ENCODE peak calls at places on chromosomes 6 and 20, in four cellular contexts. S is heart left ventricle, I is WERI-Rb-1, R is coronary artery. Q is an unnamed sample.

GRCh38 chr20:208937-209566 is 18.0 kb upstream of the DEFB129 start:
- DNase-seq in S (no peak), I (no peak), R (no peak), Q (no peak)

GRCh38 chr20:10445758-10446157 is 10.7 kb downstream of the SLX4IP start:
- DNase-seq in S (no peak), R (no peak), I (no peak), Q (no peak)

GRCh38 chr6:116405147-116405546 is 34.4 kb downstream of the DSE start:
- DNase-seq in R (no peak), I (peak), S (no peak), Q (no peak)

GRCh38 chr6:5520796-5521195 is 259.5 kb downstream of the FARS2 start:
- DNase-seq in I (no peak), S (no peak), R (no peak), Q (peak)

GRCh38 chr6:161154796-161155335 is 119.0 kb downstream of the AGPAT4 start:
- DNase-seq in I (no peak), S (no peak), R (no peak), Q (no peak)

GRCh38 chr6:139407718-139408222 is 33.3 kb upstream of the CITED2 start:
- DNase-seq in S (no peak), I (no peak), R (no peak), Q (peak)

GRCh38 chr6:133040025-133040838 is 200.9 kb upstream of the EYA4 start:
- DNase-seq in S (no peak), I (peak), R (no peak), Q (no peak)

GRCh38 chr20:46816916-46817638 is 77.6 kb upstream of the EYA2 start:
- DNase-seq in I (no peak), S (no peak), R (no peak), Q (no peak)

GRCh38 chr6:89073840-89074239 is 6.7 kb upstream of the PNRC1 start:
- DNase-seq in R (no peak), S (no peak), I (no peak), Q (no peak)

GRCh38 chr20:45969712-45970634 is 2.0 kb downstream of the ZNF335 start:
- DNase-seq in R (no peak), S (no peak), I (peak), Q (no peak)

GRCh38 chr6:147154454-147154853 is 49.8 kb upstream of the STXBP5 start:
- DNase-seq in R (no peak), S (no peak), I (no peak), Q (no peak)

GRCh38 chr20:43835944-43836540 is 78.6 kb upstream of the TOX2 start:
- DNase-seq in S (no peak), R (no peak), I (no peak), Q (peak)
- H3K27ac ChIP-seq in S (no peak), R (no peak), I (no peak), Q (no peak)

DNA sequence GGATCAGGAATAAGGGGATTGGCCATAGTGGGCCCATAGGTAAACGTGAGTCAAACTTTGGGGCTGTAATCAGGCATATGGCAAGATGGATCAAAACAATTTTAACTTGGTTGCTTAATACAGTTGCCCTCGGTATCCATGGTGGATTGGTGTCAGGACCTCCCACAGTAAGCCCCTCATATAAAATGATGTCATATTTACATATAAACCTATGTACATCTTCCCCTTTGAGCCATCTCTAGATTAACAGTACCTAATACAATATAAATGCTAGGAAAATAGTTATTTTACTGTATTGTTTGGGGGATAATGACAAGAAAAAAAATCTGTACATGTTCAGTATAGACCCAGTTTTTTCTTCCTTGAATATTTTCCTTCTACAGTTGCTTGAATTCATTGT is 7.4 kb upstream of the ACAT2 start:
- DNase-seq in I (no peak), R (no peak), S (no peak), Q (no peak)
- H3K27ac ChIP-seq in I (no peak), R (no peak), S (no peak), Q (no peak)

GRCh38 chr6:43120938-43121913 is 45.1 kb downstream of the PTK7 start:
- DNase-seq in I (peak), S (no peak), R (peak), Q (no peak)
- H3K27ac ChIP-seq in I (peak), S (peak), R (no peak), Q (no peak)

GRCh38 chr6:156954191-156954590 is 177.0 kb downstream of the ARID1B start:
- DNase-seq in I (no peak), R (no peak), S (no peak), Q (no peak)
- H3K27ac ChIP-seq in I (no peak), R (no peak), S (peak), Q (no peak)

GRCh38 chr6:37308084-37308817 is 45.5 kb upstream of the RNF8 start:
- DNase-seq in I (no peak), R (no peak), S (no peak), Q (no peak)

GRCh38 chr6:37306624-37307222 is 47.1 kb upstream of the RNF8 start:
- DNase-seq in I (no peak), S (no peak), R (no peak), Q (no peak)

GRCh38 chr6:37310980-37311379 is 42.8 kb upstream of the RNF8 start:
- DNase-seq in S (no peak), I (no peak), R (no peak), Q (no peak)

GRCh38 chr6:37309692-37310091 is 44.1 kb upstream of the RNF8 start:
- DNase-seq in I (no peak), R (no peak), S (no peak), Q (no peak)

GRCh38 chr6:37309059-37309458 is 44.7 kb upstream of the RNF8 start:
- DNase-seq in R (no peak), S (no peak), I (no peak), Q (no peak)
- H3K27ac ChIP-seq in R (peak), S (no peak), I (no peak), Q (peak)

GRCh38 chr20:25053207-25054132 is 4.5 kb downstream of the ACSS1 start:
- DNase-seq in R (peak), I (no peak), S (peak), Q (no peak)
- H3K27ac ChIP-seq in R (peak), I (no peak), S (peak), Q (peak)

GRCh38 chr6:107667790-107668189 is 156.3 kb downstream of the SCML4 start:
- DNase-seq in R (no peak), I (no peak), S (no peak), Q (no peak)

GRCh38 chr6:107668826-107669474 is 155.2 kb downstream of the SCML4 start:
- DNase-seq in S (no peak), R (no peak), I (no peak), Q (no peak)

GRCh38 chr6:107663308-107663707 is 160.8 kb downstream of the SCML4 start:
- DNase-seq in R (no peak), I (no peak), S (no peak), Q (no peak)

GRCh38 chr6:107665386-107665785 is 158.7 kb downstream of the SCML4 start:
- DNase-seq in S (no peak), I (no peak), R (no peak), Q (no peak)

DNA sequence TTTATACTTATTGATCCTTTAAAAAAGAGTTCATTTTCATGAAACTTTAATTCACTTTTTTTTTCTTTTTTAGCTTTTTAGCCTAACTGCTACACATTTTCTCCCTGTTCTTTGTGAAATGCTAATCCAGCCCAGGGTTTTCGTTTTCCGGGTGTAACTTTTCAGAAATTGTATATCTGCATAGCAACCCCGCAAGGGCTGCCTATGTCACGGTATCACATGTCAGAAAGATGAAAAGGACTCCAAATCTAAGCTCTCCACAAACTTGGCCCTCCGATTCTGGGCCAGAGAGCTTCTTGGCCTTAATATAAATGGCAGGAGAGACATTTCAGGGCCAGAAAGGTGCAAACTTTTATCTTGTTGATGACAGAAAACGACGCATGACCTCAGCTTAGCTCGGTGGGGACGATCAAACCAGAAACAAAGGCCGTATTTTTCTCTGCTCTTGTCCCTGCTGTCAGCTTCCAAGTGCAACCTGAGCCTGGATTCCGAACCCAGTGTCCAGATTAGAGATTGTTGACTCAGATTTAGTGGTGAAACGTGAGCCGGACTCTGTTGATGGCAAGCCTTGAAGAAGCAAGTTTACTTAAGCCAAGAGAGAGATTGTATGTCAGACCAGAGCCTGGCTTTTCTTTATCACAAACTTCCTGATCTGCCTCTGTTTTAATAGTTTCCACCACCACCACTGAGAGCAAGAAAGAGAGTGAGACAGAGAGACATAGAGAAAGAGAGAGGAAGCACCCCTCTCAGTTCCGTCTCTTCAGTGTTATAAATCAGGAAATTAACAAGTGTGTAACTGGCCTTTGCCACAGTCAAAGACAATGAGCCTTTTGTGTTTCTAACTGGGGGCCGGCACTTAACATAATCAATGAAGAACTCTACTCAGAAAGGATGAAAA is 157.8 kb downstream of the SCML4 start:
- DNase-seq in I (peak), R (no peak), S (no peak), Q (no peak)
- H3K27ac ChIP-seq in I (peak), R (no peak), S (no peak), Q (no peak)

Q was measured in esophagus muscularis mucosa.